ENCODE peak calls at places on chromosome 21, in ten cellular contexts. One of them, this sample, is unnamed.

GRCh38 chr21:33265664-33266049 is 510 bp upstream of the IL10RB start:
- DNase-seq in B cell: peak; percentile 81
- DNase-seq in ovary: no peak
- DNase-seq in body of pancreas: peak; percentile 80
- DNase-seq in Peyer's patch: peak; percentile 72
- DNase-seq in mesothelial cell of epicardium: no peak
- DNase-seq in GM13977: peak; percentile 45
- DNase-seq in MCF 10A: no peak
- DNase-seq in suprapubic skin: no peak
- DNase-seq in lower lobe of right lung: peak; percentile 86
- DNase-seq in this sample: peak; percentile 58

GRCh38 chr21:36589352-36589971 is 109.5 kb upstream of the SIM2 start:
- DNase-seq in MCF 10A: peak; percentile 61
- DNase-seq in GM13977: peak; percentile 68
- DNase-seq in suprapubic skin: no peak
- DNase-seq in ovary: peak; percentile 14
- DNase-seq in B cell: no peak
- DNase-seq in Peyer's patch: no peak
- DNase-seq in mesothelial cell of epicardium: no peak
- DNase-seq in lower lobe of right lung: peak; percentile 53
- DNase-seq in body of pancreas: peak; percentile 68
- DNase-seq in this sample: peak; percentile 35

GRCh38 chr21:26769613-26770188 is 75.5 kb downstream of the ADAMTS1 start:
- DNase-seq in MCF 10A: peak; percentile 48
- DNase-seq in B cell: no peak
- DNase-seq in Peyer's patch: no peak
- DNase-seq in lower lobe of right lung: no peak
- DNase-seq in mesothelial cell of epicardium: no peak
- DNase-seq in body of pancreas: peak; percentile 8
- DNase-seq in ovary: no peak
- DNase-seq in GM13977: no peak
- DNase-seq in suprapubic skin: no peak
- DNase-seq in this sample: peak; percentile 58

GRCh38 chr21:16418211-16418610 is 688.4 kb downstream of the USP25 start:
- DNase-seq in body of pancreas: no peak
- DNase-seq in GM13977: no peak
- DNase-seq in lower lobe of right lung: no peak
- DNase-seq in suprapubic skin: no peak
- DNase-seq in ovary: no peak
- DNase-seq in MCF 10A: no peak
- DNase-seq in Peyer's patch: no peak
- DNase-seq in B cell: no peak
- DNase-seq in mesothelial cell of epicardium: no peak
- DNase-seq in this sample: no peak

GRCh38 chr21:26835027-26835713 is 10.0 kb downstream of the ADAMTS1 start:
- DNase-seq in mesothelial cell of epicardium: no peak
- DNase-seq in MCF 10A: peak; percentile 29
- DNase-seq in Peyer's patch: no peak
- DNase-seq in suprapubic skin: no peak
- DNase-seq in GM13977: no peak
- DNase-seq in ovary: no peak
- DNase-seq in B cell: no peak
- DNase-seq in body of pancreas: no peak
- DNase-seq in lower lobe of right lung: no peak
- DNase-seq in this sample: peak; percentile 87

GRCh38 chr21:35697321-35697808 is 363.0 kb downstream of the SETD4 start:
- DNase-seq in lower lobe of right lung: peak; percentile 75
- DNase-seq in B cell: no peak
- DNase-seq in suprapubic skin: peak; percentile 63
- DNase-seq in mesothelial cell of epicardium: peak; percentile 61
- DNase-seq in MCF 10A: peak; percentile 40
- DNase-seq in GM13977: no peak
- DNase-seq in body of pancreas: peak; percentile 91
- DNase-seq in ovary: peak; percentile 87
- DNase-seq in Peyer's patch: peak; percentile 27
- DNase-seq in this sample: peak; percentile 16

GRCh38 chr21:33936221-33937038 is 20.8 kb upstream of the ATP5PO start:
- DNase-seq in body of pancreas: no peak
- DNase-seq in Peyer's patch: peak; percentile 56
- DNase-seq in ovary: no peak
- DNase-seq in GM13977: no peak
- DNase-seq in mesothelial cell of epicardium: no peak
- DNase-seq in MCF 10A: no peak
- DNase-seq in B cell: no peak
- DNase-seq in suprapubic skin: no peak
- DNase-seq in lower lobe of right lung: no peak
- DNase-seq in this sample: no peak

GRCh38 chr21:26961704-26962103 is 5.2 kb downstream of the ADAMTS5 start:
- DNase-seq in Peyer's patch: no peak
- DNase-seq in GM13977: no peak
- DNase-seq in mesothelial cell of epicardium: no peak
- DNase-seq in ovary: peak; percentile 22
- DNase-seq in body of pancreas: peak; percentile 13
- DNase-seq in B cell: no peak
- DNase-seq in suprapubic skin: no peak
- DNase-seq in MCF 10A: peak; percentile 13
- DNase-seq in lower lobe of right lung: no peak
- DNase-seq in this sample: no peak

GRCh38 chr21:30194701-30195299 is 21.1 kb downstream of the CLDN8 start:
- DNase-seq in mesothelial cell of epicardium: no peak
- DNase-seq in body of pancreas: peak; percentile 17
- DNase-seq in lower lobe of right lung: no peak
- DNase-seq in suprapubic skin: no peak
- DNase-seq in GM13977: no peak
- DNase-seq in ovary: no peak
- DNase-seq in B cell: no peak
- DNase-seq in Peyer's patch: no peak
- DNase-seq in MCF 10A: peak; percentile 72
- DNase-seq in this sample: peak; percentile 80

GRCh38 chr21:35581640-35582039 is 478.7 kb downstream of the SETD4 start:
- DNase-seq in ovary: no peak
- DNase-seq in lower lobe of right lung: no peak
- DNase-seq in suprapubic skin: no peak
- DNase-seq in Peyer's patch: no peak
- DNase-seq in mesothelial cell of epicardium: no peak
- DNase-seq in body of pancreas: no peak
- DNase-seq in B cell: no peak
- DNase-seq in GM13977: no peak
- DNase-seq in MCF 10A: no peak
- DNase-seq in this sample: no peak

GRCh38 chr21:34949499-34949898 is 99.6 kb downstream of the RUNX1 start:
- DNase-seq in lower lobe of right lung: no peak
- DNase-seq in mesothelial cell of epicardium: no peak
- DNase-seq in B cell: no peak
- DNase-seq in GM13977: no peak
- DNase-seq in suprapubic skin: no peak
- DNase-seq in Peyer's patch: no peak
- DNase-seq in MCF 10A: no peak
- DNase-seq in body of pancreas: no peak
- DNase-seq in ovary: no peak
- DNase-seq in this sample: no peak

GRCh38 chr21:25107708-25108107 is 499.6 kb downstream of the MRPL39 start:
- DNase-seq in B cell: no peak
- DNase-seq in GM13977: no peak
- DNase-seq in lower lobe of right lung: no peak
- DNase-seq in mesothelial cell of epicardium: no peak
- DNase-seq in suprapubic skin: no peak
- DNase-seq in MCF 10A: peak; percentile 57
- DNase-seq in body of pancreas: no peak
- DNase-seq in Peyer's patch: no peak
- DNase-seq in ovary: no peak
- DNase-seq in this sample: peak; percentile 11

GRCh38 chr21:16117851-16118592 is 388.2 kb downstream of the USP25 start:
- DNase-seq in suprapubic skin: no peak
- DNase-seq in Peyer's patch: no peak
- DNase-seq in lower lobe of right lung: no peak
- DNase-seq in mesothelial cell of epicardium: no peak
- DNase-seq in GM13977: no peak
- DNase-seq in ovary: no peak
- DNase-seq in MCF 10A: peak; percentile 17
- DNase-seq in B cell: no peak
- DNase-seq in body of pancreas: no peak
- DNase-seq in this sample: peak; percentile 76

GRCh38 chr21:36694041-36694515 is 4.8 kb upstream of the SIM2 start:
- DNase-seq in B cell: no peak
- DNase-seq in lower lobe of right lung: no peak
- DNase-seq in mesothelial cell of epicardium: no peak
- DNase-seq in ovary: no peak
- DNase-seq in GM13977: peak; percentile 29
- DNase-seq in suprapubic skin: no peak
- DNase-seq in MCF 10A: no peak
- DNase-seq in body of pancreas: no peak
- DNase-seq in Peyer's patch: no peak
- DNase-seq in this sample: no peak

GRCh38 chr21:34201441-34201838 is 128.1 kb downstream of the MRPS6 start:
- DNase-seq in ovary: no peak
- DNase-seq in suprapubic skin: no peak
- DNase-seq in MCF 10A: no peak
- DNase-seq in B cell: no peak
- DNase-seq in lower lobe of right lung: no peak
- DNase-seq in GM13977: no peak
- DNase-seq in Peyer's patch: no peak
- DNase-seq in mesothelial cell of epicardium: no peak
- DNase-seq in body of pancreas: no peak
- DNase-seq in this sample: no peak

GRCh38 chr21:44487831-44488230 is 32.5 kb downstream of the LRRC3 start:
- DNase-seq in body of pancreas: no peak
- DNase-seq in lower lobe of right lung: no peak
- DNase-seq in MCF 10A: peak; percentile 24
- DNase-seq in ovary: no peak
- DNase-seq in B cell: no peak
- DNase-seq in Peyer's patch: no peak
- DNase-seq in mesothelial cell of epicardium: no peak
- DNase-seq in GM13977: no peak
- DNase-seq in suprapubic skin: no peak
- DNase-seq in this sample: no peak
- TF ChIP-seq CTCF in body of pancreas: no peak
- TF ChIP-seq CTCF in lower lobe of right lung: peak; percentile 41
- TF ChIP-seq CTCF in MCF 10A: peak; percentile 37
- TF ChIP-seq CTCF in ovary: no peak
- TF ChIP-seq CTCF in B cell: peak; percentile 29
- TF ChIP-seq CTCF in Peyer's patch: peak; percentile 35
- TF ChIP-seq CTCF in mesothelial cell of epicardium: peak; percentile 64
- TF ChIP-seq CTCF in GM13977: peak; percentile 55
- TF ChIP-seq CTCF in suprapubic skin: no peak
- TF ChIP-seq CTCF in this sample: peak; percentile 21

GRCh38 chr21:41832230-41833137 is 46.7 kb downstream of the PRDM15 start:
- DNase-seq in suprapubic skin: no peak
- DNase-seq in body of pancreas: no peak
- DNase-seq in ovary: no peak
- DNase-seq in MCF 10A: no peak
- DNase-seq in lower lobe of right lung: no peak
- DNase-seq in B cell: no peak
- DNase-seq in GM13977: no peak
- DNase-seq in mesothelial cell of epicardium: no peak
- DNase-seq in Peyer's patch: no peak
- DNase-seq in this sample: peak; percentile 27
- TF ChIP-seq CTCF in suprapubic skin: no peak
- TF ChIP-seq CTCF in body of pancreas: no peak
- TF ChIP-seq CTCF in ovary: no peak
- TF ChIP-seq CTCF in MCF 10A: no peak
- TF ChIP-seq CTCF in lower lobe of right lung: no peak
- TF ChIP-seq CTCF in B cell: no peak
- TF ChIP-seq CTCF in GM13977: no peak
- TF ChIP-seq CTCF in mesothelial cell of epicardium: no peak
- TF ChIP-seq CTCF in Peyer's patch: no peak
- TF ChIP-seq CTCF in this sample: no peak

GRCh38 chr21:21232320-21232719 is 234.1 kb downstream of the NCAM2 start:
- DNase-seq in body of pancreas: no peak
- DNase-seq in B cell: no peak
- DNase-seq in suprapubic skin: no peak
- DNase-seq in mesothelial cell of epicardium: no peak
- DNase-seq in ovary: no peak
- DNase-seq in lower lobe of right lung: no peak
- DNase-seq in MCF 10A: peak; percentile 53
- DNase-seq in Peyer's patch: no peak
- DNase-seq in GM13977: no peak
- DNase-seq in this sample: peak; percentile 1
- TF ChIP-seq CTCF in body of pancreas: peak; percentile 29
- TF ChIP-seq CTCF in B cell: no peak
- TF ChIP-seq CTCF in suprapubic skin: no peak
- TF ChIP-seq CTCF in mesothelial cell of epicardium: peak; percentile 23
- TF ChIP-seq CTCF in ovary: no peak
- TF ChIP-seq CTCF in lower lobe of right lung: peak; percentile 28
- TF ChIP-seq CTCF in MCF 10A: peak; percentile 57
- TF ChIP-seq CTCF in Peyer's patch: no peak
- TF ChIP-seq CTCF in GM13977: peak; percentile 5
- TF ChIP-seq CTCF in this sample: no peak

DNA sequence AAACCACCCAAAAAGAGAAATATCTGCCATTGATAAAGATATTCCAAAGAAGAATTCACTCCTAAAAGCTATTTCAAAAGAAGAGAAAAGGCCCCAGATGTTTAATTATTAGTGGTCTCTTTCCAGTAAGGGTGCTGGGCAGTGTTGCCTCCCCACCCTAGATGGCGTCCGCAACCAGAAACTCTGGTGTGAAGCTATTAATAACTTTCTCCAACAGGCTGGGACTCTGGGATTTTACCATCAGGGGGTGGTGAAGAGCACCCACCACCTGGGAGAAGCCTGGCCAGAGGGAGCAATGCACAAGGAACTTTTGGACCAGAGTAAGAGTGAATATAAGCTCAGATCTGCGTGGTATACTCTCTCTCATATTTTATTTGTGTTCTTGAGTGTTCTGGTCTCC is 115.4 kb upstream of the TIAM1 start:
- DNase-seq in ovary: no peak
- DNase-seq in B cell: no peak
- DNase-seq in suprapubic skin: no peak
- DNase-seq in mesothelial cell of epicardium: no peak
- DNase-seq in MCF 10A: peak; percentile 47
- DNase-seq in GM13977: no peak
- DNase-seq in lower lobe of right lung: no peak
- DNase-seq in Peyer's patch: no peak
- DNase-seq in body of pancreas: no peak
- DNase-seq in this sample: peak; percentile 16
- TF ChIP-seq CTCF in ovary: no peak
- TF ChIP-seq CTCF in B cell: no peak
- TF ChIP-seq CTCF in suprapubic skin: no peak
- TF ChIP-seq CTCF in mesothelial cell of epicardium: no peak
- TF ChIP-seq CTCF in MCF 10A: peak; percentile 24
- TF ChIP-seq CTCF in GM13977: no peak
- TF ChIP-seq CTCF in lower lobe of right lung: no peak
- TF ChIP-seq CTCF in Peyer's patch: no peak
- TF ChIP-seq CTCF in body of pancreas: no peak
- TF ChIP-seq CTCF in this sample: peak; percentile 26

GRCh38 chr21:46110499-46111192 is 12.7 kb downstream of the COL6A2 start:
- DNase-seq in body of pancreas: no peak
- DNase-seq in GM13977: no peak
- DNase-seq in B cell: no peak
- DNase-seq in MCF 10A: no peak
- DNase-seq in lower lobe of right lung: peak; percentile 59
- DNase-seq in ovary: peak; percentile 68
- DNase-seq in suprapubic skin: peak; percentile 65
- DNase-seq in mesothelial cell of epicardium: peak; percentile 34
- DNase-seq in Peyer's patch: peak; percentile 7
- DNase-seq in this sample: no peak
- TF ChIP-seq CTCF in body of pancreas: no peak
- TF ChIP-seq CTCF in GM13977: no peak
- TF ChIP-seq CTCF in B cell: no peak
- TF ChIP-seq CTCF in MCF 10A: no peak
- TF ChIP-seq CTCF in lower lobe of right lung: no peak
- TF ChIP-seq CTCF in ovary: peak; percentile 47
- TF ChIP-seq CTCF in suprapubic skin: no peak
- TF ChIP-seq CTCF in mesothelial cell of epicardium: no peak
- TF ChIP-seq CTCF in Peyer's patch: no peak
- TF ChIP-seq CTCF in this sample: no peak

This sample was measured in epithelial cell of esophagus.